ENCODE peak calls at places on chromosome 16, in five cellular contexts. Z, Q, J, H and I are unnamed samples.

GRCh38 chr16:59964232-59964924 is 1230.3 kb upstream of the GOT2 start:
- DNase-seq in Z (no peak), Q (no peak), J (no peak), H (no peak), I (no peak)

GRCh38 chr16:82580293-82580900 is 46.4 kb upstream of the CDH13 start:
- DNase-seq in Z (no peak), Q (peak; percentile 4), J (peak; percentile 32), H (peak; percentile 68), I (no peak)

GRCh38 chr16:75317101-75317522 is 65.7 kb upstream of the BCAR1 start:
- DNase-seq in Z (peak; percentile 31), Q (no peak), J (no peak), H (peak; percentile 64), I (peak; percentile 47)

GRCh38 chr16:20175358-20175757 is 101.7 kb upstream of the GPR139 start:
- DNase-seq in Z (no peak), Q (no peak), J (no peak), H (no peak), I (no peak)

GRCh38 chr16:4319454-4319853 is 3.6 kb downstream of the GLIS2 start:
- DNase-seq in Z (peak; percentile 63), Q (no peak), J (peak; percentile 94), H (peak; percentile 55), I (peak; percentile 73)

GRCh38 chr16:30941600-30942420 is 7.1 kb upstream of the ORAI3 start:
- DNase-seq in Z (peak; percentile 76), Q (peak; percentile 46), J (peak; percentile 97), H (peak; percentile 81), I (peak; percentile 93)

GRCh38 chr16:85550422-85551318 is 62.5 kb upstream of the GSE1 start:
- DNase-seq in Z (no peak), Q (no peak), J (peak; percentile 86), H (peak; percentile 37), I (no peak)

GRCh38 chr16:57755726-57756423 is 20.3 kb downstream of the KATNB1 start:
- DNase-seq in Z (no peak), Q (no peak), J (peak; percentile 85), H (no peak), I (no peak)

GRCh38 chr16:58510776-58511628 is 4.3 kb upstream of the SETD6 start:
- DNase-seq in Z (no peak), Q (no peak), J (no peak), H (no peak), I (no peak)

GRCh38 chr16:85354623-85355514 is 242.6 kb upstream of the CIBAR2 start:
- DNase-seq in Z (no peak), Q (no peak), J (peak; percentile 97), H (no peak), I (no peak)

GRCh38 chr16:58329147-58329546 is 34.3 kb upstream of the PRSS54 start:
- DNase-seq in Z (no peak), Q (no peak), J (peak; percentile 83), H (no peak), I (no peak)

GRCh38 chr16:21599994-21600773 is 807 bp downstream of the METTL9 start:
- DNase-seq in Z (peak; percentile 57), Q (no peak), J (peak; percentile 75), H (no peak), I (peak; percentile 16)

GRCh38 chr16:87365021-87365713 is 18.4 kb downstream of the FBXO31 start:
- DNase-seq in Z (no peak), Q (no peak), J (no peak), H (no peak), I (no peak)

GRCh38 chr16:84635702-84636101 is 12.6 kb upstream of the KLHL36 start:
- DNase-seq in Z (no peak), Q (no peak), J (no peak), H (no peak), I (no peak)

GRCh38 chr16:15653227-15653626 is 3.2 kb downstream of the NDE1 start:
- DNase-seq in Z (no peak), Q (no peak), J (peak; percentile 97), H (no peak), I (no peak)

GRCh38 chr16:21244798-21245197 is 11.3 kb downstream of the ANKS4B start:
- DNase-seq in Z (no peak), Q (no peak), J (no peak), H (no peak), I (no peak)

GRCh38 chr16:15650698-15651161 is 685 bp downstream of the NDE1 start:
- DNase-seq in Z (peak; percentile 43), Q (no peak), J (peak; percentile 81), H (peak; percentile 30), I (peak; percentile 68)

GRCh38 chr16:85330694-85331188 is 218.5 kb upstream of the CIBAR2 start:
- DNase-seq in Z (no peak), Q (peak; percentile 86), J (peak; percentile 99), H (peak; percentile 61), I (peak; percentile 59)

GRCh38 chr16:56600398-56600999 is 7.9 kb upstream of the MT2A start:
- DNase-seq in Z (no peak), Q (peak; percentile 55), J (peak; percentile 87), H (peak; percentile 49), I (peak; percentile 57)
- TF ChIP-seq CTCF in Z (peak; percentile 77), Q (no peak), J (peak; percentile 86), H (peak; percentile 64), I (peak; percentile 63)

GRCh38 chr16:24070851-24071250 is 185.3 kb upstream of the CACNG3 start:
- DNase-seq in Z (peak; percentile 15), Q (peak; percentile 43), J (no peak), H (peak; percentile 46), I (peak; percentile 65)
- TF ChIP-seq CTCF in Z (peak; percentile 73), Q (peak; percentile 38), J (peak; percentile 37), H (peak; percentile 13), I (peak; percentile 39)

GRCh38 chr16:11737678-11738077 is 5.0 kb downstream of the TXNDC11 start:
- DNase-seq in Z (no peak), Q (no peak), J (no peak), H (no peak), I (no peak)

GRCh38 chr16:11738742-11739544 is 3.7 kb downstream of the TXNDC11 start:
- DNase-seq in Z (no peak), Q (no peak), J (no peak), H (no peak), I (peak; percentile 48)

GRCh38 chr16:11734653-11735043 is 8.0 kb downstream of the TXNDC11 start:
- DNase-seq in Z (no peak), Q (no peak), J (no peak), H (no peak), I (no peak)

GRCh38 chr16:11735801-11736200 is 6.9 kb downstream of the TXNDC11 start:
- DNase-seq in Z (no peak), Q (no peak), J (no peak), H (no peak), I (no peak)

GRCh38 chr16:11736903-11737302 is 5.8 kb downstream of the TXNDC11 start:
- DNase-seq in Z (no peak), Q (no peak), J (no peak), H (no peak), I (no peak)
- TF ChIP-seq CTCF in Z (no peak), Q (no peak), J (no peak), H (no peak), I (no peak)

DNA sequence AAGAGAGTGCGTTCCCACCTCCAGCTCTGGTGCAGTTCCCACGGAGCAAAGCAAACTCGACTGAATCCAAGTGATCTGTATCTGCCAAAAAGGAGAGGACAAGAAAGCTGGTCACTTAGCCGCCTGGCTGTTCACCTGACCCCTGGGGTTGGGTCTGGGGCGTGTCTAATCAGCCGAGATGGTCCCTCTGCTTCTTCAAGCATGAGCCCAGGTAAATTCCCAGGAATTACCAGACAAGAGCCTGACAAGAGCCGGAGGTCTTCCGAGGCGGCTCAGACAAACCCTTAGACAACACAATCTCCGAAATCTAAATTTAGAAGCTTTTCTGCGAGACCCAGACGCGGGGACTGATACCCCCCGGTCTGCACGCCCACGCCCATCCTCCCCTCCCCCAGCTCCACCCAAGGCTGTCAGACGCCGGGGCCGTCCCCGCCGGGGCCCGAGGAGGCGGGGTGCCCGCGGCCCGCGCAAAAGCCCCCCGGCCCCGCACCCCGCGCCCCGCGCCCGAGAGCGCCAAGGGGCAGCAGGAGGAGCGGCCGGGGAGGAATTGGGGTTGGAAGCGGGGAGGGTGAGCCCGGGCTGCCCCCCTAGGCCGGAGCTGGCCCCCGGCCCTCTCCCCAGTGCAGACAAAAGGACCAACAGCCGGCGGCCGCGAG is 661 bp downstream of the ZNF821 start:
- DNase-seq in Z (peak; percentile 42), Q (no peak), J (peak; percentile 87), H (peak; percentile 54), I (peak; percentile 67)
- TF ChIP-seq CTCF in Z (peak; percentile 56), Q (no peak), J (peak; percentile 13), H (no peak), I (peak; percentile 34)

DNA sequence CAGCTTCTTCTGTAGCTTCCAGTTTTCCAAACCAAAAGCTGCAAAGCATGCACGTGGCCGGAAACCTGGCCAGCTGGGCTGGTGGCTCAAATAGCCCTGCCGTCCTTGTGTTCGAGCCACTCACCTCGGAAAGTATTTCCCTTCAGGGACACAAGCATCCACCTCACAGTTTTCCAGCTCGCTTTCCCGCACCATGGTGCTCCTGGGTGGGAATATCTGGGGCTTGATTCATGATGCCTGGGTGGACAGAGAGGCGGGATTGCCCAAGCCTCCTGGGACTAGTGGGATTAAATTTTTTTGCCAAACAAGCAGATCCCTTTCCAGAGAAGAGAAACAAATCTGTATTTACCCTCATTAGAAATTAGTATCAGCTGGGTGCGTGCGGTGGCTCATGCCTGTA is 7.1 kb upstream of the MVD start:
- DNase-seq in Z (no peak), Q (no peak), J (peak; percentile 91), H (no peak), I (no peak)
- TF ChIP-seq CTCF in Z (no peak), Q (no peak), J (no peak), H (no peak), I (no peak)

GRCh38 chr16:56649820-56650219 is 1.9 kb upstream of the MT1B start:
- DNase-seq in Z (no peak), Q (no peak), J (no peak), H (no peak), I (no peak)

GRCh38 chr16:56645838-56646237 is 5.8 kb upstream of the MT1B start:
- DNase-seq in Z (no peak), Q (no peak), J (no peak), H (no peak), I (no peak)

GRCh38 chr16:56645311-56645710 is 6.4 kb upstream of the MT1B start:
- DNase-seq in Z (no peak), Q (no peak), J (no peak), H (no peak), I (no peak)

GRCh38 chr16:56649271-56649670 is 2.4 kb upstream of the MT1B start:
- DNase-seq in Z (no peak), Q (no peak), J (no peak), H (no peak), I (no peak)

GRCh38 chr16:56647641-56648431 is 3.9 kb upstream of the MT1B start:
- DNase-seq in Z (no peak), Q (no peak), J (no peak), H (no peak), I (no peak)
- TF ChIP-seq CTCF in Z (no peak), Q (no peak), J (no peak), H (no peak), I (no peak)